ENCODE peak calls at places on chromosomes 13 and 19, in four cellular contexts. One of them, this sample, is unnamed.

GRCh38 chr13:28684257-28684656 is 25.3 kb downstream of the POMP start:
- DNase-seq in K562: peak
- DNase-seq in HepG2: peak
- DNase-seq in WTC11: peak
- DNase-seq in this sample: no peak

GRCh38 chr13:107421951-107422350 is 793.4 kb downstream of the LIG4 start:
- DNase-seq in K562: no peak
- DNase-seq in HepG2: no peak
- DNase-seq in WTC11: no peak
- DNase-seq in this sample: no peak

GRCh38 chr13:45310341-45311138 is 30.4 kb downstream of the TPT1 start:
- DNase-seq in K562: no peak
- DNase-seq in HepG2: no peak
- DNase-seq in WTC11: no peak
- DNase-seq in this sample: no peak

GRCh38 chr19:36577271-36577996 is 4.3 kb upstream of the ZNF529 start:
- DNase-seq in K562: no peak
- DNase-seq in HepG2: no peak
- DNase-seq in WTC11: no peak
- DNase-seq in this sample: no peak

GRCh38 chr13:47044842-47045241 is 148.0 kb upstream of the HTR2A start:
- DNase-seq in K562: no peak
- DNase-seq in HepG2: no peak
- DNase-seq in WTC11: no peak
- DNase-seq in this sample: no peak

GRCh38 chr13:65656740-65657329 is 1573.3 kb downstream of the PCDH9 start:
- DNase-seq in K562: no peak
- DNase-seq in HepG2: no peak
- DNase-seq in WTC11: no peak
- DNase-seq in this sample: no peak

GRCh38 chr19:46717716-46718143 is 816 bp upstream of the PRKD2 start:
- DNase-seq in K562: no peak
- DNase-seq in HepG2: no peak
- DNase-seq in WTC11: no peak
- DNase-seq in this sample: no peak

GRCh38 chr13:23505007-23505406 is 65.2 kb upstream of the TNFRSF19 start:
- DNase-seq in K562: no peak
- DNase-seq in HepG2: no peak
- DNase-seq in WTC11: no peak
- DNase-seq in this sample: no peak

GRCh38 chr19:16366433-16367268 is 42.0 kb downstream of the KLF2 start:
- DNase-seq in K562: no peak
- DNase-seq in HepG2: no peak
- DNase-seq in WTC11: no peak
- DNase-seq in this sample: no peak

GRCh38 chr19:51703655-51704515 is 10.8 kb downstream of the SPACA6 start:
- DNase-seq in K562: peak
- DNase-seq in HepG2: peak
- DNase-seq in WTC11: peak
- DNase-seq in this sample: peak

GRCh38 chr19:55319786-55320185 is 5.4 kb downstream of the TMEM150B start:
- DNase-seq in K562: peak
- DNase-seq in HepG2: no peak
- DNase-seq in WTC11: peak
- DNase-seq in this sample: peak

GRCh38 chr19:10295305-10295846 is 5.6 kb downstream of the ICAM5 start:
- DNase-seq in K562: peak
- DNase-seq in HepG2: no peak
- DNase-seq in WTC11: peak
- DNase-seq in this sample: no peak

GRCh38 chr19:18020212-18021067 is 12.5 kb downstream of the ARRDC2 start:
- DNase-seq in K562: peak
- DNase-seq in HepG2: peak
- DNase-seq in WTC11: no peak
- DNase-seq in this sample: no peak

GRCh38 chr19:28864577-28865042 is 348.3 kb downstream of the UQCRFS1 start:
- DNase-seq in K562: no peak
- DNase-seq in HepG2: no peak
- DNase-seq in WTC11: no peak
- DNase-seq in this sample: no peak

GRCh38 chr13:110616103-110617101 is 1.1 kb downstream of the NAXD start:
- DNase-seq in K562: peak
- DNase-seq in HepG2: peak
- DNase-seq in WTC11: peak
- DNase-seq in this sample: no peak

GRCh38 chr19:40627486-40628279 is 26.5 kb downstream of the LTBP4 start:
- DNase-seq in K562: peak
- DNase-seq in HepG2: no peak
- DNase-seq in WTC11: peak
- DNase-seq in this sample: no peak

GRCh38 chr19:2270157-2270571 is 11.8 kb downstream of the PEAK3 start:
- DNase-seq in K562: peak
- DNase-seq in HepG2: no peak
- DNase-seq in WTC11: no peak
- DNase-seq in this sample: no peak

GRCh38 chr19:28961772-28962500 is 251.0 kb downstream of the UQCRFS1 start:
- DNase-seq in K562: no peak
- DNase-seq in HepG2: no peak
- DNase-seq in WTC11: no peak
- DNase-seq in this sample: no peak

GRCh38 chr13:109510036-109510435 is 276.3 kb downstream of the IRS2 start:
- DNase-seq in K562: no peak
- DNase-seq in HepG2: no peak
- DNase-seq in WTC11: no peak
- DNase-seq in this sample: no peak

GRCh38 chr13:45711952-45712351 is 9.8 kb downstream of the CBY2 start:
- DNase-seq in K562: no peak
- DNase-seq in HepG2: no peak
- DNase-seq in WTC11: no peak
- DNase-seq in this sample: no peak

GRCh38 chr13:66532146-66532545 is 698.0 kb downstream of the PCDH9 start:
- DNase-seq in K562: no peak
- DNase-seq in HepG2: no peak
- DNase-seq in WTC11: no peak
- DNase-seq in this sample: no peak

GRCh38 chr19:2477141-2477710 is 1.3 kb downstream of the GADD45B start:
- DNase-seq in K562: no peak
- DNase-seq in HepG2: no peak
- DNase-seq in WTC11: no peak
- DNase-seq in this sample: no peak

GRCh38 chr13:81171065-81171647 is 830.2 kb upstream of the SPRY2 start:
- DNase-seq in K562: peak
- DNase-seq in HepG2: peak
- DNase-seq in WTC11: no peak
- DNase-seq in this sample: peak

GRCh38 chr19:48544856-48545750 is 6.9 kb upstream of the SULT2B1 start:
- DNase-seq in K562: no peak
- DNase-seq in HepG2: no peak
- DNase-seq in WTC11: peak
- DNase-seq in this sample: no peak

GRCh38 chr19:46393456-46394397 is 19.6 kb downstream of the CCDC8 start:
- DNase-seq in K562: peak
- DNase-seq in HepG2: no peak
- DNase-seq in WTC11: no peak
- DNase-seq in this sample: no peak

GRCh38 chr13:45162194-45162593 is 38.7 kb downstream of the KCTD4 start:
- DNase-seq in K562: no peak
- DNase-seq in HepG2: no peak
- DNase-seq in WTC11: no peak
- DNase-seq in this sample: no peak

GRCh38 chr19:38319421-38320258 is at the start of gene KCNK6:
- DNase-seq in K562: no peak
- DNase-seq in HepG2: no peak
- DNase-seq in WTC11: peak
- DNase-seq in this sample: no peak
- TF ChIP-seq ELF4 in K562: no peak
- TF ChIP-seq ELF4 in HepG2: no peak
- TF ChIP-seq ELF4 in WTC11: no peak
- TF ChIP-seq ELF4 in this sample: no peak

GRCh38 chr19:54141356-54141755 is 3.8 kb downstream of the CNOT3 start:
- DNase-seq in K562: no peak
- DNase-seq in HepG2: no peak
- DNase-seq in WTC11: no peak
- DNase-seq in this sample: no peak
- TF ChIP-seq ELF4 in K562: no peak
- TF ChIP-seq ELF4 in HepG2: no peak
- TF ChIP-seq ELF4 in WTC11: no peak
- TF ChIP-seq ELF4 in this sample: no peak

GRCh38 chr19:13797058-13797440 is 1.8 kb downstream of the ZSWIM4 start:
- DNase-seq in K562: no peak
- DNase-seq in HepG2: no peak
- DNase-seq in WTC11: no peak
- DNase-seq in this sample: no peak

GRCh38 chr19:13794752-13795589 is at the start of gene ZSWIM4:
- DNase-seq in K562: peak
- DNase-seq in HepG2: peak
- DNase-seq in WTC11: peak
- DNase-seq in this sample: peak

GRCh38 chr19:13796301-13797057 is 1.2 kb downstream of the ZSWIM4 start:
- DNase-seq in K562: peak
- DNase-seq in HepG2: peak
- DNase-seq in WTC11: peak
- DNase-seq in this sample: no peak

GRCh38 chr19:13795595-13796300 is 505 bp downstream of the ZSWIM4 start:
- DNase-seq in K562: peak
- DNase-seq in HepG2: no peak
- DNase-seq in WTC11: peak
- DNase-seq in this sample: no peak

DNA sequence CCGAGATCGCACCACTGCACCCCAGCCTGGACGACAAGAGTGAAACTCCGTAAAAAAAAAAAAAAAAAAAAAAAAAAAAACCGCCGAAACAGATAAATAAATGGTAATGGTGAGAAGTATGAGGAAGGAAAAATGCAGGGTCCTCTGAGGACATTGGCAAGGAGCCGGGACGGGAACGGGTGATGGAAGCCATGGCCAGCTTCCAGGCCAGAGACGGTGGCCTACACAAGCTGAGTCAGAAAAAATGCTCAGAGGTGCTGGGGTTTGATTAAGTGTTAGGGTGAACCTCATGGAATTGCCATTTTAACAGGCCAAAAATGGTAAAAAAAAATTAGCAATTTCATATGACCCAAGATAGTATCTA is 873 bp upstream of the ZSWIM4 start:
- DNase-seq in K562: no peak
- DNase-seq in HepG2: no peak
- DNase-seq in WTC11: no peak
- DNase-seq in this sample: no peak
- TF ChIP-seq ELF4 in K562: no peak
- TF ChIP-seq ELF4 in HepG2: no peak
- TF ChIP-seq ELF4 in WTC11: no peak
- TF ChIP-seq ELF4 in this sample: no peak

DNA sequence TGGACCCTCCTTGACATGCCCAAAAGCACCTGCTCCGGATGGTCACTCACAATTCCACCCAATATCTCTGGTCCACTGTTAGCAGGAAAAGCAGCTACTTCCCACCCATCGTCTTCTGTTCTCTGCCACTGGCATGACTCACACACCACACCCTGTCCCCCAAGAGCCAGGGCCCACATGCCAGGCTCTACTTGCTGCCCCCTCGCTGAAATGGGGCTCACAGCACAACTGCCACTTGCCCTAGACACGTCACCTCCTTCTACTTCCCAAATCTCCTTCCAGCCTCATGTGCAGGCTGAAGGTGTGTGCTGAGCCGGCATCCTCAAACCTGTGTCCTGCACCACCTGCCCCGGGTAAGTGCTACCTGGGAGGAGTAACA is 65.0 kb downstream of the TBC1D4 start:
- DNase-seq in K562: no peak
- DNase-seq in HepG2: no peak
- DNase-seq in WTC11: no peak
- DNase-seq in this sample: no peak
- TF ChIP-seq ELF4 in K562: no peak
- TF ChIP-seq ELF4 in HepG2: no peak
- TF ChIP-seq ELF4 in WTC11: no peak
- TF ChIP-seq ELF4 in this sample: no peak

GRCh38 chr19:44745386-44745831 is 3.1 kb upstream of the BCL3 start:
- DNase-seq in K562: no peak
- DNase-seq in HepG2: no peak
- DNase-seq in WTC11: peak
- DNase-seq in this sample: no peak

GRCh38 chr19:44745887-44746600 is 2.5 kb upstream of the BCL3 start:
- DNase-seq in K562: no peak
- DNase-seq in HepG2: no peak
- DNase-seq in WTC11: no peak
- DNase-seq in this sample: no peak

GRCh38 chr19:44746946-44747738 is 1.4 kb upstream of the BCL3 start:
- DNase-seq in K562: peak
- DNase-seq in HepG2: peak
- DNase-seq in WTC11: peak
- DNase-seq in this sample: peak

GRCh38 chr19:44747739-44748425 is 626 bp upstream of the BCL3 start:
- DNase-seq in K562: no peak
- DNase-seq in HepG2: peak
- DNase-seq in WTC11: no peak
- DNase-seq in this sample: peak

DNA sequence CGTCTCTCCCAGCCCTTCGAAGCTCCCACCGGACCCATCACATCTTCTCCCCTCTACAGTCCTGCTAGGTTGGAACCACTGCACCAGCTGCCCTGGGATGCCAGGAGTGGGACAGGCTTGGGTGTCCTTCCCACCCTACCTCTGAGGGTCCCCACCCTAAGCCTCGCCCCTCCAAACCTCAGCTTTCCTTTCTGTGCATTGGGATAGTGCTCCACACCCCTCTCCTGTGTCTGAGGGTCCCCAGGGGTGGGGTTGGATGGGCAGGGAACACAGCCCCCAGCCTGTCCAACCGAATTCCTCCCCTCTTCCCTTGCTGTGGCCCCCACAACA is 1.9 kb upstream of the BCL3 start:
- DNase-seq in K562: no peak
- DNase-seq in HepG2: no peak
- DNase-seq in WTC11: no peak
- DNase-seq in this sample: no peak
- TF ChIP-seq ELF4 in K562: no peak
- TF ChIP-seq ELF4 in HepG2: no peak
- TF ChIP-seq ELF4 in WTC11: no peak
- TF ChIP-seq ELF4 in this sample: no peak

DNA sequence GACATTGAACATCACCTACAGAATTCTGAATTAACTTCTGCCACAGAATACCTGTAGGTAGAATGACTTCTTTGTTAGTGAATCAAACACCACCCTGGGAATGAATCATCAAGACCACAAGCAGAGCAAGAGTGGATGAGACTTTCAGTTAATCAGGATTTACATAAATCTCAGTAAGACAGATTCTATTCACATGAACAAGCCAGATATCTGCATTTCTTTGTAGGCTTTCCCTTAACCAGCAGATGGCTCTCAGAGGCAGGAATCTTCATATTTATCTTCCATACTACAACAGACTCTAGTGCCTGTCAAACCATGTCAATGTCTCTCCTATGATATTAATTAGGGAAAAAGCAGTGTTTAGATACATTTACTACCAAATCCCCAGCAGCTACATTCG is 412.1 kb downstream of the KLF12 start:
- DNase-seq in K562: no peak
- DNase-seq in HepG2: peak
- DNase-seq in WTC11: no peak
- DNase-seq in this sample: no peak
- TF ChIP-seq ELF4 in K562: no peak
- TF ChIP-seq ELF4 in HepG2: no peak
- TF ChIP-seq ELF4 in WTC11: no peak
- TF ChIP-seq ELF4 in this sample: no peak